ENCODE peak calls at places on chromosomes 4 and X, in nine cellular contexts. N is AG04450, G is DND-41, M is neural progenitor cell, Y is foreskin fibroblast, U is GM06990, H is nephron progenitor cell, O is fibroblast of mammary gland, T is astrocyte of the cerebellum. P is an unnamed sample.

GRCh38 chrX:6041630-6042029 is 187.0 kb downstream of the NLGN4X start:
- DNase-seq in N (no peak), G (no peak), M (no peak), Y (no peak), U (no peak), H (no peak), O (peak), T (peak), P (no peak)

GRCh38 chrX:33726281-33727160 is 405.6 kb downstream of the FAM47A start:
- DNase-seq in N (no peak), G (no peak), M (peak), Y (no peak), U (no peak), H (peak), O (no peak), T (no peak), P (no peak)

GRCh38 chrX:42752730-42753129 is 25.2 kb downstream of the PPP1R2C start:
- DNase-seq in N (no peak), G (no peak), M (peak), Y (no peak), U (no peak), H (no peak), O (no peak), T (no peak), P (no peak)

GRCh38 chr4:59091376-59092142 is 1981.4 kb upstream of the IGFBP7 start:
- DNase-seq in N (no peak), G (no peak), M (no peak), Y (no peak), U (no peak), H (no peak), O (no peak), T (no peak), P (no peak)

GRCh38 chr4:151690164-151690856 is 70.5 kb downstream of the GATB start:
- DNase-seq in N (no peak), G (no peak), M (peak), Y (peak), U (no peak), H (no peak), O (peak), T (peak), P (no peak)

GRCh38 chr4:10577018-10577417 is 107.5 kb downstream of the CLNK start:
- DNase-seq in N (no peak), G (no peak), M (no peak), Y (no peak), U (no peak), H (no peak), O (no peak), T (no peak), P (no peak)

GRCh38 chr4:148302416-148302815 is 139.8 kb downstream of the NR3C2 start:
- DNase-seq in N (no peak), G (no peak), M (no peak), Y (no peak), U (no peak), H (no peak), O (no peak), T (no peak), P (no peak)

GRCh38 chr4:64417974-64418373 is 8.7 kb upstream of the TECRL start:
- DNase-seq in N (no peak), G (no peak), M (peak), Y (no peak), U (no peak), H (no peak), O (peak), T (peak), P (no peak)

GRCh38 chr4:120156115-120156718 is 89.6 kb upstream of the MAD2L1 start:
- DNase-seq in N (peak), G (peak), M (peak), Y (peak), U (peak), H (peak), O (peak), T (peak), P (peak)

GRCh38 chr4:37902212-37902611 is 11.3 kb downstream of the TBC1D1 start:
- DNase-seq in N (no peak), G (no peak), M (no peak), Y (no peak), U (no peak), H (no peak), O (no peak), T (no peak), P (no peak)

GRCh38 chr4:145840162-145840768 is 98.4 kb downstream of the ZNF827 start:
- DNase-seq in N (no peak), G (no peak), M (no peak), Y (no peak), U (no peak), H (no peak), O (peak), T (peak), P (peak)

GRCh38 chrX:155577682-155578081 is 35.1 kb downstream of the TMLHE start:
- DNase-seq in N (no peak), G (peak), M (no peak), Y (no peak), U (peak), H (no peak), O (no peak), T (no peak), P (peak)

GRCh38 chrX:35682481-35682880 is 115.7 kb upstream of the MAGEB16 start:
- DNase-seq in N (no peak), G (no peak), M (no peak), Y (no peak), U (no peak), H (no peak), O (no peak), T (no peak), P (no peak)

GRCh38 chrX:10496345-10496965 is 123.9 kb downstream of the MID1 start:
- DNase-seq in N (peak), G (no peak), M (no peak), Y (peak), U (no peak), H (no peak), O (peak), T (peak), P (no peak)

GRCh38 chr4:7831330-7831729 is 108.3 kb downstream of the AFAP1 start:
- DNase-seq in N (peak), G (no peak), M (no peak), Y (peak), U (peak), H (no peak), O (peak), T (no peak), P (peak)

GRCh38 chr4:148254818-148255366 is 187.3 kb downstream of the NR3C2 start:
- DNase-seq in N (no peak), G (no peak), M (no peak), Y (no peak), U (no peak), H (no peak), O (no peak), T (no peak), P (no peak)

GRCh38 chr4:121307441-121308327 is 73.1 kb downstream of the QRFPR start:
- DNase-seq in N (no peak), G (peak), M (peak), Y (peak), U (peak), H (peak), O (peak), T (peak), P (peak)

GRCh38 chr4:124278477-124278876 is 434.1 kb downstream of the ANKRD50 start:
- DNase-seq in N (no peak), G (no peak), M (no peak), Y (no peak), U (no peak), H (no peak), O (no peak), T (peak), P (no peak)

GRCh38 chrX:15737957-15738685 is at the start of gene CA5B:
- DNase-seq in N (no peak), G (peak), M (peak), Y (peak), U (peak), H (peak), O (peak), T (peak), P (peak)

GRCh38 chrX:14528629-14529287 is 578 bp upstream of the GLRA2 start:
- DNase-seq in N (no peak), G (peak), M (peak), Y (peak), U (peak), H (peak), O (peak), T (peak), P (peak)

GRCh38 chr4:128835498-128836222 is 26.2 kb downstream of the JADE1 start:
- DNase-seq in N (no peak), G (no peak), M (no peak), Y (no peak), U (no peak), H (no peak), O (peak), T (no peak), P (no peak)

GRCh38 chrX:22296871-22297270 is 24.2 kb downstream of the CBLL2 start:
- DNase-seq in N (no peak), G (no peak), M (no peak), Y (no peak), U (no peak), H (no peak), O (peak), T (no peak), P (no peak)

GRCh38 chr4:138111462-138112000 is 130.6 kb downstream of the SLC7A11 start:
- DNase-seq in N (no peak), G (no peak), M (peak), Y (no peak), U (no peak), H (no peak), O (no peak), T (peak), P (no peak)

GRCh38 chrX:8783100-8784098 is 17.8 kb downstream of the FAM9A start:
- DNase-seq in N (no peak), G (peak), M (peak), Y (no peak), U (peak), H (peak), O (peak), T (no peak), P (peak)

GRCh38 chrX:47664737-47665136 is 5.8 kb upstream of the UXT start:
- DNase-seq in N (no peak), G (no peak), M (no peak), Y (no peak), U (no peak), H (no peak), O (peak), T (no peak), P (no peak)

GRCh38 chrX:10457092-10457491 is 163.3 kb downstream of the MID1 start:
- DNase-seq in N (no peak), G (no peak), M (no peak), Y (peak), U (no peak), H (no peak), O (peak), T (no peak), P (no peak)

GRCh38 chr4:140718240-140718639 is 37.9 kb downstream of the TBC1D9 start:
- DNase-seq in N (no peak), G (no peak), M (no peak), Y (peak), U (no peak), H (no peak), O (peak), T (no peak), P (no peak)

GRCh38 chr4:147480891-147481576 is at the start of gene EDNRA:
- DNase-seq in N (no peak), G (no peak), M (peak), Y (peak), U (peak), H (peak), O (peak), T (no peak), P (no peak)

GRCh38 chr4:133484287-133484686 is 335.2 kb downstream of the PCDH10 start:
- DNase-seq in N (no peak), G (no peak), M (no peak), Y (no peak), U (no peak), H (no peak), O (no peak), T (peak), P (no peak)

DNA sequence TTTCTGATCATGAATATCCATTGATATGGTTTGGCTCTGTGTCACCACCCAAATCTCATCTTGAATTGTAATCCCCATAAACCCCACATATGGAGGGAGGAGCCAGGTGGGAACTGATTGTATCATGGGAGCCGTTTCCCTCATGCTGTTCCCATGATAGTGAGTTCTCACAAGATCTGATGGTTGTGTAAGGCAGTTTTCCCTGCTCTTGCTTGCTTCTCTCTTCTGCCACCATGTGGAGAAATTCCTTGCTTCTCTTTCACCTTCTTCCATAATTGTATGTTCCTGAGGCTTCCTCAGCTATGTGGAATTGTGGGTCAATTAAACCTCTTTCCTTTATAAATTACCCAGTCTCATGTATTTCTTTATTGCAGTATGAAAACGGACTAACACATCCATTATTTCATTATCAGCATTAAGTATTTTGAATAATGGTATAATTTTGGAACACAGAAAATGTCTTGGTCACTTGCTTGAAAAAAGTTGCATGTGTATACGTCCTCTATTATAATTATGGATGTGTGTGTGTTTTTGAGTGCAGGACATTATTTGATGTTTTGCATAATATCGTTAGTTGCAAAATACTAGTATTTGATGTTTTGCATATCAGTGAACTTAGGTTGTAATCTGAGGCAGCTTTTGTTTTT is 334.6 kb downstream of the PCDH10 start:
- DNase-seq in N (peak), G (no peak), M (peak), Y (no peak), U (no peak), H (peak), O (peak), T (peak), P (no peak)
- TF ChIP-seq CTCF in N (peak), G (peak), M (peak), Y (peak), U (no peak), H (peak), O (no peak), T (peak), P (no peak)

GRCh38 chr4:87985097-87985886 is 9.8 kb downstream of the SPP1 start:
- DNase-seq in N (no peak), G (peak), M (peak), Y (peak), U (no peak), H (peak), O (peak), T (no peak), P (peak)
- TF ChIP-seq CTCF in N (peak), G (peak), M (peak), Y (peak), U (peak), H (peak), O (peak), T (peak), P (peak)

DNA sequence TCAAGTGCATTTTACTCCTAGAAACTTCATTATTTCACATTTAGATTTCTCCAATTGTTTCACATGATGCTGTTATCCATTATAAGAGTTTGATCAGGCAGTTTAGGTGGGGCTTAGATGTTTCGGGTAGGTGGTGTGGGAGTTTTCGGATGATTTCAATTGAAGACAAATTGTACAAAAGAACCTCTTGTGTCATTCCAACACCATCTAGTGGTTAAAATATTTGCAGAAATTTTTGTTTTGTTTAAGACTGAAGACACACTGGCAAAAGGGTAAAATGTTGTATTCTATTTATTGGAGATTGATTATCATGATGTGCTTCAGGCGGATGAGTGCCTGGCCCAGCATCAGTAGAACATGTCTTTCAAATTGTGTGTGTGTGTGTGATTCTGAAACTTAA is 212.7 kb downstream of the SH3BGRL start:
- DNase-seq in N (no peak), G (no peak), M (no peak), Y (no peak), U (no peak), H (no peak), O (peak), T (no peak), P (no peak)
- TF ChIP-seq CTCF in N (peak), G (peak), M (no peak), Y (no peak), U (no peak), H (no peak), O (no peak), T (peak), P (peak)

DNA sequence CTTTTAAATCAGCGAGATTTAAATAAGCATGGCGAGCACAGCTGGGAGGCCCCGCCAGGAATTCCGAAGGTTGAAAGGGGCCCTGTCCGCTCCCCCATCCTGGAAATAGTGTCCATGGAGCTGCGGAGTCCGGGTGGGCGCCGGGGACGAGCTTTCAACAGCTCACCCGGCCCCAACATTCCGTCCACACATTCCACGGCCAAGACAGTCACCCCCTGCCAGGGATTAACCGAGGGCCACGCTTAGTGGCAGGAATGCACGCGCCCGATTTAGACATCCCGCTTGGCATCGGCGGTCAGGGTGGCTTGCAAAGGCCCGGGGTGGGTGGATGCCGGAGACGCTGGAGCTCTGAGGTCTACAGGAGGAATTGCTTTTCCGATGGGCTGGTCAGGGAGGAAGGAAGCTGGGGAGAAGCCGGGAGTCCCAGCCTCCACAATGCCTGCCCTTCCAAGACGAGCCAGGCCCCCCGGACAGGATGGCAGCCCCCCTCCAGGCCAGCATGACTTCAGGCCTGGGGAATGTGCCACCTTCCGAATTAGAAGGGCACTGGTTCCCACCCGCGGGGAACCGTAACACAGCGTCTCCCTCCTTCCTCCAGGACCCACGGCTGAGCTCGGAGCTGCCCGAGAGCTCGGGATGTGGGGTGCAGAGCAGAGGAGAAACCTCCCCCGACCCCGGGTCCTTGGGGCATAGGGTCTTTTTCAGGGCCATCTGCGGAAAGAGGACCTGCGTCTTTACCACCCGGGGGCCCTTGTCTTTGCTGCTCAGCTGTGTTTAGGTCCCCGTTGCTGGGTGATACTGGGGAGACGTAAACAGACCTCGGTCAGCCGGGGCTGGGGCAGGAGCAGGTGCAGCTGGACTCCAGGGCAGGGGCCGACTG is 26.9 kb upstream of the PPP2R3B start:
- DNase-seq in N (no peak), G (no peak), M (peak), Y (no peak), U (no peak), H (peak), O (no peak), T (no peak), P (no peak)
- TF ChIP-seq CTCF in N (peak), G (no peak), M (peak), Y (no peak), U (no peak), H (no peak), O (no peak), T (peak), P (no peak)

P was measured in activated CD8-positive, alpha-beta T cell treated with anti-CD3 and anti-CD28 coated beads for 36 hours.